ENCODE peak calls at places on chromosomes 12 and 14, in four cellular contexts. One of them, this sample, is unnamed.

GRCh38 chr12:47739959-47740358 is 14.7 kb upstream of the ENDOU start:
- DNase-seq in fibroblast of lung: no peak
- DNase-seq in H9: no peak
- DNase-seq in IMR-90: no peak
- DNase-seq in this sample: no peak

GRCh38 chr12:117273091-117273490 is 82.8 kb upstream of the FBXO21 start:
- DNase-seq in fibroblast of lung: no peak
- DNase-seq in H9: no peak
- DNase-seq in IMR-90: no peak
- DNase-seq in this sample: no peak

GRCh38 chr14:103879570-103880333 is 32.4 kb upstream of the PPP1R13B start:
- DNase-seq in fibroblast of lung: no peak
- DNase-seq in H9: peak; percentile 69
- DNase-seq in IMR-90: no peak
- DNase-seq in this sample: no peak

GRCh38 chr12:7136676-7137075 is 6.5 kb downstream of the CLSTN3 start:
- DNase-seq in fibroblast of lung: no peak
- DNase-seq in H9: no peak
- DNase-seq in IMR-90: no peak
- DNase-seq in this sample: no peak

GRCh38 chr12:69765515-69765914 is 26.9 kb downstream of the RAB3IP start:
- DNase-seq in fibroblast of lung: no peak
- DNase-seq in H9: no peak
- DNase-seq in IMR-90: no peak
- DNase-seq in this sample: no peak

GRCh38 chr14:26199599-26200370 is 398.0 kb downstream of the NOVA1 start:
- DNase-seq in fibroblast of lung: peak; percentile 49
- DNase-seq in H9: no peak
- DNase-seq in IMR-90: no peak
- DNase-seq in this sample: no peak

GRCh38 chr12:114764516-114764915 is 80.5 kb upstream of the TBX3 start:
- DNase-seq in fibroblast of lung: peak; percentile 56
- DNase-seq in H9: no peak
- DNase-seq in IMR-90: peak; percentile 30
- DNase-seq in this sample: peak; percentile 37

GRCh38 chr14:106372870-106373657 is 846.7 kb downstream of the TMEM121 start:
- DNase-seq in fibroblast of lung: no peak
- DNase-seq in H9: no peak
- DNase-seq in IMR-90: no peak
- DNase-seq in this sample: no peak

GRCh38 chr12:66453111-66453510 is 150.8 kb downstream of the HELB start:
- DNase-seq in fibroblast of lung: no peak
- DNase-seq in H9: no peak
- DNase-seq in IMR-90: no peak
- DNase-seq in this sample: no peak

GRCh38 chr14:51533877-51534553 is 117.7 kb upstream of the FRMD6 start:
- DNase-seq in fibroblast of lung: no peak
- DNase-seq in H9: no peak
- DNase-seq in IMR-90: no peak
- DNase-seq in this sample: no peak

GRCh38 chr14:94601961-94602391 is 10.2 kb upstream of the SERPINA3 start:
- DNase-seq in fibroblast of lung: peak; percentile 96
- DNase-seq in H9: peak; percentile 40
- DNase-seq in IMR-90: peak; percentile 89
- DNase-seq in this sample: no peak

GRCh38 chr14:100384819-100385813 is 62.0 kb downstream of the SLC25A47 start:
- DNase-seq in fibroblast of lung: peak; percentile 84
- DNase-seq in H9: no peak
- DNase-seq in IMR-90: peak; percentile 81
- DNase-seq in this sample: peak; percentile 44

GRCh38 chr14:24411468-24412454 is 13.0 kb downstream of the NYNRIN start:
- DNase-seq in fibroblast of lung: peak; percentile 72
- DNase-seq in H9: peak; percentile 59
- DNase-seq in IMR-90: peak; percentile 59
- DNase-seq in this sample: peak; percentile 68

GRCh38 chr14:74988993-74989392 is 13.7 kb upstream of the EIF2B2 start:
- DNase-seq in fibroblast of lung: no peak
- DNase-seq in H9: no peak
- DNase-seq in IMR-90: no peak
- DNase-seq in this sample: no peak

GRCh38 chr12:111168009-111168786 is 200.7 kb downstream of the PHETA1 start:
- DNase-seq in fibroblast of lung: no peak
- DNase-seq in H9: no peak
- DNase-seq in IMR-90: no peak
- DNase-seq in this sample: no peak

GRCh38 chr14:68695326-68695768 is 97.5 kb downstream of the ZFP36L1 start:
- DNase-seq in fibroblast of lung: peak; percentile 98
- DNase-seq in H9: no peak
- DNase-seq in IMR-90: peak; percentile 100
- DNase-seq in this sample: no peak

GRCh38 chr12:102740157-102741032 is 176.6 kb downstream of the PAH start:
- DNase-seq in fibroblast of lung: peak; percentile 38
- DNase-seq in H9: no peak
- DNase-seq in IMR-90: peak; percentile 36
- DNase-seq in this sample: peak; percentile 41

GRCh38 chr14:75132374-75133086 is 5.7 kb upstream of the NEK9 start:
- DNase-seq in fibroblast of lung: peak; percentile 84
- DNase-seq in H9: peak; percentile 43
- DNase-seq in IMR-90: peak; percentile 74
- DNase-seq in this sample: peak; percentile 81

GRCh38 chr12:63802012-63802608 is 22.4 kb downstream of the RXYLT1 start:
- DNase-seq in fibroblast of lung: peak; percentile 48
- DNase-seq in H9: no peak
- DNase-seq in IMR-90: peak; percentile 25
- DNase-seq in this sample: peak; percentile 24

GRCh38 chr14:101503431-101504095 is 57.7 kb upstream of the DIO3 start:
- DNase-seq in fibroblast of lung: no peak
- DNase-seq in H9: peak; percentile 19
- DNase-seq in IMR-90: no peak
- DNase-seq in this sample: no peak

GRCh38 chr14:95998656-95999055 is 40.5 kb upstream of the C14orf132 start:
- DNase-seq in fibroblast of lung: peak; percentile 70
- DNase-seq in H9: no peak
- DNase-seq in IMR-90: peak; percentile 53
- DNase-seq in this sample: no peak

GRCh38 chr12:91608562-91608961 is 425.9 kb upstream of the DCN start:
- DNase-seq in fibroblast of lung: no peak
- DNase-seq in H9: no peak
- DNase-seq in IMR-90: no peak
- DNase-seq in this sample: no peak

GRCh38 chr14:70789961-70790360 is 19.4 kb downstream of the MAP3K9 start:
- DNase-seq in fibroblast of lung: no peak
- DNase-seq in H9: no peak
- DNase-seq in IMR-90: no peak
- DNase-seq in this sample: no peak

GRCh38 chr14:49972199-49972671 is 79.4 kb downstream of the ARF6 start:
- DNase-seq in fibroblast of lung: peak; percentile 73
- DNase-seq in H9: no peak
- DNase-seq in IMR-90: peak; percentile 74
- DNase-seq in this sample: no peak

GRCh38 chr14:84108746-84109457 is 1421.0 kb upstream of the FLRT2 start:
- DNase-seq in fibroblast of lung: peak; percentile 20
- DNase-seq in H9: no peak
- DNase-seq in IMR-90: no peak
- DNase-seq in this sample: no peak

GRCh38 chr14:67513631-67514108 is 19.4 kb upstream of the PLEKHH1 start:
- DNase-seq in fibroblast of lung: no peak
- DNase-seq in H9: no peak
- DNase-seq in IMR-90: no peak
- DNase-seq in this sample: no peak

GRCh38 chr12:25052191-25053020 is 103.5 kb upstream of the BCAT1 start:
- DNase-seq in fibroblast of lung: no peak
- DNase-seq in H9: no peak
- DNase-seq in IMR-90: no peak
- DNase-seq in this sample: no peak

GRCh38 chr12:25053021-25053271 is 104.0 kb upstream of the BCAT1 start:
- DNase-seq in fibroblast of lung: no peak
- DNase-seq in H9: no peak
- DNase-seq in IMR-90: no peak
- DNase-seq in this sample: no peak

GRCh38 chr12:25054783-25055144 is 105.9 kb upstream of the BCAT1 start:
- DNase-seq in fibroblast of lung: peak; percentile 24
- DNase-seq in H9: no peak
- DNase-seq in IMR-90: peak; percentile 66
- DNase-seq in this sample: no peak

GRCh38 chr12:25056011-25056410 is 107.1 kb upstream of the BCAT1 start:
- DNase-seq in fibroblast of lung: no peak
- DNase-seq in H9: no peak
- DNase-seq in IMR-90: no peak
- DNase-seq in this sample: no peak

DNA sequence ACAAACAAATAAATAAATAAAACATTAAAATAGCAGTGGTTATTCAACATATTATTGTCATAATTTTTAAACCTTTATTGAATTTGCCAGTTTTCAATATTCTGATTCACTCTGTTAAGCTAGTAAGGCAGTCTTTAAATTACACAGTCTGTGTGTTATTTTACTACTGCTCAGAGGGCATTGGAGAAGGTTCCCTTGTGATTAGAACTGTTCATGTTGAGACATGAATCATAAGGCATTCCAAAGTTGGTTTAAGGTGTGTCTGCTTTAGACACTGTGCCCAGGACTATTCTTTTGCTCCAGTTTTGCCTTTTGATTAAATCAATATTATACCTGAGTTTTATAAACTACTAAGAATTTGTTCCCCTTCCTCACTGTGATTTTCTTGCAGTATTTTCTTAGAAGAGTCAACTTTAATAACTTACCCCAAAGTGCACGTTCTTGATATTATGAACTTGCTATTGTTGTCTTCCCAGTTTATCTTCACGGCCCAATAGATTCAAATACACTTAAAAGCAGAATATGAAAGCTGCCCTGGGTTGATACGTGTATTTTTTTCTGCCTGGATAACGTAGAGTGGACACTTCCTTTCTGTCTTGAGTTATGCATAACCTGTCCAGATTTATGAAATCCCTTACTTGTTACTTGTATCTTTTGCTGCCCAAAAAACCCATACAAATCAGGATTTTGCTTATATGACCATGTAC is 105.3 kb upstream of the BCAT1 start:
- DNase-seq in fibroblast of lung: no peak
- DNase-seq in H9: no peak
- DNase-seq in IMR-90: no peak
- DNase-seq in this sample: no peak
- H2AFZ ChIP-seq in fibroblast of lung: no peak overlapping the region
- H2AFZ ChIP-seq in H9: no peak overlapping the region
- H2AFZ ChIP-seq in IMR-90: no peak overlapping the region
- H2AFZ ChIP-seq in this sample: no peak overlapping the region

DNA sequence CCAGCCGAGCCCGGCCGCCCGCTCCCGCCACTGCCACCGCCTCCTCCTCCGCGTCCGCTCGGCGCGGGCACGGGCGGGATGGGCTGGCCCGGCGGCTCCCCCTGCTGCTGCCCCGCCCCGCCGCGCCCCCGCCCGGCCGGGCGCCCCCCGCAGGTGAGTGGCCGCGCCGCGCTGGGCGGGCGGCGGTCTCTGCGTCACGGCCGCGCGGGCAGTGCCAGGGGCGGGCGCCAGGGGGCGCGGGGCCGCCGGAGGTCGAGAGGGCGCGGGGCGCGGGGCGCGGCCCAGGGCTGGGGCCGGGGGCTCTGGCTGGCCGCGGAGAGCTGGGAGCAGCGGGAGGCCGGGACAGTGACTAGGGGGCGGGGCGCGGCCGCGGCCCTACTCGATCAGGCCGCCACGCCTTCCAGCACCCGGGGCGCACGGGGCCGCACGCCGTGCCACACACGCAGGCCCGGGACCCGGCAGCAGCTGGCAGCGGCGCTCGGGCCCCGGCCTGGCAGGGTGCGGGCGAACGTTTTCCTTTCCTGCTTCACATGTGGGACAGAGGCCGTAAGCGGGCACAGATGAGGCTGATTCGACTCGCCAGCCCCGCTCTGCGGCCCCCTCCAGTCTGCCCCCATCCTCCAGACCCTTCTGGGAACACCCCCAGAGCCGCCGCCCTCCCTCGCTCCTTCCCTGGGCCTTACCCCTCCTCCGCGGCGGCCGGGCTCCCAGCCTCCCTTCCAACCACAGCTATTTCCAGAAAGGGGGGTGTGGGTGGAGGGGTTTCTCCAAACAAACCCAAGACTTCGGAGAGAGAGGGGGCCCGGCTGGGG is 2.4 kb upstream of the TNS2 start:
- DNase-seq in fibroblast of lung: peak; percentile 87
- DNase-seq in H9: peak; percentile 85
- DNase-seq in IMR-90: peak; percentile 69
- DNase-seq in this sample: peak; percentile 90
- TF ChIP-seq CTCF in fibroblast of lung: no peak
- TF ChIP-seq CTCF in H9: no peak
- TF ChIP-seq CTCF in IMR-90: peak; percentile 41
- TF ChIP-seq CTCF in this sample: peak; percentile 15

GRCh38 chr14:102593841-102594170 is 1.4 kb downstream of the RCOR1 start:
- DNase-seq in fibroblast of lung: peak; percentile 32
- DNase-seq in H9: no peak
- DNase-seq in IMR-90: no peak
- DNase-seq in this sample: no peak
- H2AFZ ChIP-seq in fibroblast of lung: no peak overlapping the region
- H2AFZ ChIP-seq in H9: no peak overlapping the region
- H2AFZ ChIP-seq in IMR-90: peak overlapping the region; percentile 88
- H2AFZ ChIP-seq in this sample: no peak overlapping the region

DNA sequence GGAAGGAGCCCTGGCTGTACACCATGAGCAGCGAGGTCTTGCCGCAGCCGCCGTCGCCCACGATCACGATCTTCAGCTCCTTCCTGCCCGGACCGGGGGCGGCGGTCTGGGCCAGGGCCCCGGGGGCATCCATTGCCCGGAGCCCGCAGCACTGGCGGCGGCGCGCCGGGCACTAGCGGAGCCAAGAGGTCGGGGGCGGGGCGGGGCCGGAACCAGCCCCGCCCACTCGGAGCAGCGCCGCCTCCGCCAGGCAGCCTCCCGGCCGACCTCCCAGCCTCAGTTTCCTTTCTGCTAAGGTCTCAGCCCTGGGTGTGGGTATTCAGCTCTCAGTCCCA is at the start of gene RHOF:
- DNase-seq in fibroblast of lung: no peak
- DNase-seq in H9: no peak
- DNase-seq in IMR-90: no peak
- DNase-seq in this sample: peak; percentile 80
- TF ChIP-seq CTCF in fibroblast of lung: no peak
- TF ChIP-seq CTCF in H9: no peak
- TF ChIP-seq CTCF in IMR-90: no peak
- TF ChIP-seq CTCF in this sample: no peak

This sample was measured in neural progenitor cell.